ENCODE peak calls at places on chromosomes 2 and 18, in six cellular contexts. L is stomach, D is K562, K is transverse colon, N is ovary, I is SK-N-SH. H is an unnamed sample.

GRCh38 chr2:72081450-72081849 is 66.2 kb downstream of the CYP26B1 start:
- DNase-seq in N (no peak), K (no peak), I (no peak), D (no peak), L (no peak), H (no peak)

GRCh38 chr2:241237949-241238371 is 49.5 kb downstream of the ANO7 start:
- DNase-seq in N (no peak), L (no peak), D (no peak), I (no peak), K (no peak), H (no peak)

GRCh38 chr2:134621939-134622705 is 96.7 kb downstream of the TMEM163 start:
- DNase-seq in K (no peak), D (no peak), I (no peak), L (no peak), N (no peak), H (peak; percentile 57)

GRCh38 chr2:54666741-54667639 is 56.5 kb upstream of the EML6 start:
- DNase-seq in L (peak; percentile 35), D (no peak), N (peak; percentile 73), I (no peak), K (no peak), H (no peak)

GRCh38 chr2:42133771-42134195 is 35.4 kb upstream of the EML4 start:
- DNase-seq in I (peak; percentile 50), D (no peak), N (no peak), K (no peak), L (no peak), H (no peak)

GRCh38 chr18:62967089-62967488 is 251.7 kb downstream of the PHLPP1 start:
- DNase-seq in I (no peak), K (no peak), N (no peak), D (no peak), L (no peak), H (no peak)

GRCh38 chr2:241901018-241901380 is 31.5 kb downstream of the RTP5 start:
- DNase-seq in N (peak; percentile 49), K (no peak), D (no peak), I (no peak), L (peak; percentile 2), H (no peak)

GRCh38 chr2:66428986-66429612 is 5.8 kb upstream of the MEIS1 start:
- DNase-seq in K (no peak), L (no peak), N (no peak), D (peak; percentile 48), I (peak; percentile 63), H (no peak)

GRCh38 chr2:86285981-86286380 is 51.4 kb downstream of the REEP1 start:
- DNase-seq in K (no peak), N (no peak), I (no peak), L (no peak), D (no peak), H (no peak)

GRCh38 chr2:118854507-118855300 is 7.3 kb upstream of the EN1 start:
- DNase-seq in N (no peak), K (no peak), L (no peak), D (no peak), I (peak; percentile 38), H (no peak)

GRCh38 chr2:227456772-227457171 is 15.2 kb upstream of the AGFG1 start:
- DNase-seq in K (no peak), D (no peak), L (no peak), I (no peak), N (no peak), H (peak; percentile 5)

GRCh38 chr2:158718851-158719250 is 76.3 kb upstream of the DAPL1 start:
- DNase-seq in I (no peak), D (no peak), N (no peak), K (no peak), L (no peak), H (peak; percentile 75)

GRCh38 chr18:22710628-22711380 is 222.3 kb upstream of the RBBP8 start:
- DNase-seq in I (peak; percentile 20), L (peak; percentile 35), D (no peak), K (peak; percentile 47), N (peak; percentile 51), H (peak; percentile 90)

GRCh38 chr18:2848145-2848878 is 1.5 kb downstream of the EMILIN2 start:
- DNase-seq in L (no peak), D (no peak), N (no peak), K (no peak), I (no peak), H (no peak)

DNA sequence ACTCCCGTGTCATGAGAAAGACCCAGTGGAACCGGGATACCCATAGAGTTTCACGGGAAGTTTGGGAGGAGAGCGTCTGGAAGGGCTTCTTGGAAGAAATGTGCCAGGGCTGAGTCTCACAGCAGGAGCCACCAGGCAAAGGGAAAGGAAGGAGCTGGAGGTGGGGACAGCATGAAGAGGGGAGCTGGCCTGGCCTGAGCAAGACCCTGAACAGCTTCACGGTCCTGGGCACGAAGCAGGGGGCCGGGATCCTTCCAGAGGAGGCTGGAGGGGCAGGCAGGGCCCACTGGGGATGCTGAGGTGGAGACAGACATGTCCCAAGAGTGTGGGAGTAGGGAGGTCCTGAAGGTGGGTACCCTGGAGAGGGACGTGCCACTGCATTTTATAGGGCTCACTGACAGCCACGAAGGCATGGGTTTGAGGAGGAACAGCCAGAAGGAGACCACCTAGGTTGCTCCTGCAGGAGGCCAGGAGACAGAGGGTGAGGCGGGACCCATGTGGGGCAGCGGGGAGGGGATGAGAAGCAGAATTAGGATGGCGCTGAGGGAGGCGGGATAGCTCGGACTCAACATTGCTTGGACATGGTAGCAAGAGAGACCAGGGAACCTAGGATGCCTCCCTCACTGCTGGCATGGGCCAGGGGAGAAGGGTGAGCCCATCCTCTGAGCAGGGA is 168.1 kb upstream of the ID2 start:
- DNase-seq in N (no peak), D (no peak), L (no peak), I (no peak), K (no peak), H (no peak)
- TF ChIP-seq EP300 in N (no peak), D (no peak), L (no peak), I (no peak), K (no peak), H (no peak)

GRCh38 chr2:232924433-232924832 is 54.4 kb downstream of the SNORC start:
- DNase-seq in D (no peak), L (no peak), N (no peak), I (no peak), K (no peak), H (no peak)
- H3K27me3 ChIP-seq in D (peaks cover 11% of the 10 kb centered on the region), L (peaks cover 15% of the 10 kb centered on the region), N (no peaks in the 10 kb centered on the region), I (peaks cover 33% of the 10 kb centered on the region), K (peaks cover 44% of the 10 kb centered on the region), H (peaks cover 77% of the 10 kb centered on the region)

GRCh38 chr2:190646780-190647626 is 1.9 kb upstream of the NAB1 start:
- DNase-seq in I (no peak), L (no peak), D (no peak), K (no peak), N (no peak), H (no peak)

GRCh38 chr2:190651413-190651812 is 2.5 kb downstream of the NAB1 start:
- DNase-seq in K (no peak), N (no peak), L (no peak), D (no peak), I (no peak), H (no peak)

GRCh38 chr2:190649798-190650390 is 1.0 kb downstream of the NAB1 start:
- DNase-seq in K (no peak), L (no peak), D (no peak), I (peak; percentile 39), N (no peak), H (no peak)

GRCh38 chr2:190649035-190649797 is at the start of gene NAB1:
- DNase-seq in I (peak; percentile 82), L (peak; percentile 45), K (peak; percentile 55), N (peak; percentile 78), D (no peak), H (no peak)

GRCh38 chr2:190648289-190649034 is 421 bp upstream of the NAB1 start:
- DNase-seq in I (peak; percentile 96), D (peak; percentile 86), K (peak; percentile 89), N (peak; percentile 92), L (peak; percentile 86), H (no peak)
- H3K4me1 ChIP-seq in I (peaks cover 14% of the 10 kb centered on the region), D (peaks cover 15% of the 10 kb centered on the region), K (peaks cover 33% of the 10 kb centered on the region), N (no peaks in the 10 kb centered on the region), L (peaks cover 47% of the 10 kb centered on the region), H (peaks cover 53% of the 10 kb centered on the region)

GRCh38 chr2:18297536-18298058 is 262.9 kb downstream of the RDH14 start:
- DNase-seq in I (no peak), K (no peak), N (no peak), L (no peak), D (no peak), H (no peak)

GRCh38 chr2:18304849-18305248 is 255.6 kb downstream of the RDH14 start:
- DNase-seq in D (no peak), I (no peak), L (no peak), K (no peak), N (no peak), H (no peak)

GRCh38 chr2:18301421-18302139 is 258.9 kb downstream of the RDH14 start:
- DNase-seq in N (no peak), K (no peak), L (no peak), D (no peak), I (no peak), H (no peak)

GRCh38 chr2:18299423-18300212 is 260.8 kb downstream of the RDH14 start:
- DNase-seq in D (no peak), N (no peak), I (no peak), L (no peak), K (no peak), H (no peak)
- TF ChIP-seq EP300 in D (no peak), N (no peak), I (no peak), L (no peak), K (no peak), H (no peak)

GRCh38 chr2:193793914-193794313 is 1599.2 kb upstream of the TMEFF2 start:
- DNase-seq in K (no peak), D (no peak), L (no peak), I (no peak), N (no peak), H (no peak)

GRCh38 chr2:193796847-193797246 is 1602.1 kb upstream of the TMEFF2 start:
- DNase-seq in K (no peak), D (no peak), L (no peak), I (no peak), N (no peak), H (no peak)
- H3K27me3 ChIP-seq in K (no peaks in the 10 kb centered on the region), D (no peaks in the 10 kb centered on the region), L (no peaks in the 10 kb centered on the region), I (no peaks in the 10 kb centered on the region), N (no peaks in the 10 kb centered on the region), H (no peaks in the 10 kb centered on the region)

DNA sequence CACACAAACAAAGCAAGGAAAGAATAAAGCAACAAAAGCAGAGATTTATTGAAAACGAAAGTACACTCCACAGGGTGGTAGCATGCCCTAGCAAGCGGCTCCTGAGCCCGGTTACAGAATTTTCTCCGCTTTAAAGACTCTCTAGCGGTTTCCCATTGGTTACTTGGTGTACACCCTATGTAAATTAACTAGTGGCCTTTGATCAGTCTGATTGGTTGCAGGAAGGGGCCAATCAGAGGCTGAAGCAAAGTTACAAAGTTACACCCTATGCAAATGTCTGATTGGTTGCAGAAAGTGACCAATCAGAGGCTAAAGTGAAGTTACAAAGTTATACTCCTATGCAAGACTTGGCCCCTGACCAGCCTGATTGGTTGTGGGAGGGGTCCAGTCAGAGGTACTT is 242.9 kb downstream of the LDLRAD4 start:
- DNase-seq in K (no peak), D (no peak), I (no peak), L (peak; percentile 8), N (no peak), H (no peak)
- H3K4me1 ChIP-seq in K (peaks cover 7% of the 10 kb centered on the region), D (no peaks in the 10 kb centered on the region), I (peaks cover 10% of the 10 kb centered on the region), L (peaks cover 15% of the 10 kb centered on the region), N (no peaks in the 10 kb centered on the region), H (peaks cover 11% of the 10 kb centered on the region)

GRCh38 chr2:152444448-152444847 is 109.5 kb downstream of the FMNL2 start:
- DNase-seq in I (no peak), N (no peak), K (no peak), L (no peak), D (no peak), H (no peak)
- TF ChIP-seq EP300 in I (no peak), N (no peak), K (no peak), L (no peak), D (no peak), H (no peak)